ENCODE peak calls at places on chromosomes 1 and 21, in ten cellular contexts. Z is stimulated activated CD4-positive, alpha-beta T cell treated with anti-CD3 and anti-CD28 coated beads, Interleukin-4, amount 100 ng/mL, for 24 hours; A is cardiac muscle cell; B is WTC11; X is C1 segment of cervical spinal cord; M is activated CD8-positive, alpha-beta memory T cell treated with anti-CD3 and anti-CD28 coated beads, Interleukin-2, amount 50 U/mL, for 48 hours; G is EL; D is right lobe of liver; H is heart left ventricle; Y is effector memory CD4-positive, alpha-beta T cell. I is an unnamed sample.

GRCh38 chr1:199759268-199759724 is 268.2 kb upstream of the NR5A2 start:
- DNase-seq in Z (no peak), A (no peak), B (no peak), X (no peak), M (no peak), G (peak), D (no peak), H (no peak), Y (no peak), I (peak)

GRCh38 chr1:26701266-26701994 is 5.6 kb downstream of the ARID1A start:
- DNase-seq in Z (no peak), A (no peak), B (no peak), X (no peak), M (no peak), G (peak), D (no peak), H (no peak), Y (no peak), I (peak)

GRCh38 chr1:28028873-28029654 is 59.3 kb downstream of the EYA3 start:
- DNase-seq in Z (no peak), A (no peak), B (no peak), X (no peak), M (no peak), G (peak), D (no peak), H (no peak), Y (no peak), I (peak)

GRCh38 chr1:240190881-240191385 is 99.2 kb downstream of the FMN2 start:
- DNase-seq in Z (no peak), A (peak), B (no peak), X (peak), M (no peak), G (peak), D (no peak), H (no peak), Y (no peak), I (peak)

GRCh38 chr1:184709418-184709817 is 45.2 kb downstream of the EDEM3 start:
- DNase-seq in Z (no peak), A (no peak), B (no peak), X (no peak), M (no peak), G (no peak), D (no peak), H (no peak), Y (no peak), I (no peak)

GRCh38 chr1:206922524-206922923 is 783 bp upstream of the FCMR start:
- DNase-seq in Z (no peak), A (no peak), B (no peak), X (no peak), M (no peak), G (no peak), D (no peak), H (no peak), Y (no peak), I (no peak)

GRCh38 chr1:116243673-116244101 is 129.4 kb upstream of the ATP1A1 start:
- DNase-seq in Z (no peak), A (peak), B (no peak), X (no peak), M (no peak), G (no peak), D (no peak), H (no peak), Y (no peak), I (no peak)

GRCh38 chr1:21520899-21521716 is 11.9 kb downstream of the ALPL start:
- DNase-seq in Z (no peak), A (no peak), B (no peak), X (no peak), M (no peak), G (peak), D (no peak), H (no peak), Y (no peak), I (peak)

GRCh38 chr1:151916959-151917358 is 7.6 kb upstream of the THEM4 start:
- DNase-seq in Z (no peak), A (no peak), B (no peak), X (no peak), M (no peak), G (no peak), D (no peak), H (no peak), Y (no peak), I (no peak)

GRCh38 chr1:154420172-154420571 is 15.0 kb downstream of the IL6R start:
- DNase-seq in Z (peak), A (no peak), B (no peak), X (peak), M (no peak), G (peak), D (peak), H (peak), Y (peak), I (peak)

GRCh38 chr1:214666674-214667073 is 63.7 kb downstream of the CENPF start:
- DNase-seq in Z (no peak), A (no peak), B (no peak), X (no peak), M (no peak), G (no peak), D (no peak), H (no peak), Y (no peak), I (no peak)

GRCh38 chr1:24155011-24155782 is 12.3 kb upstream of the IL22RA1 start:
- DNase-seq in Z (no peak), A (no peak), B (peak), X (no peak), M (peak), G (no peak), D (peak), H (no peak), Y (no peak), I (no peak)

GRCh38 chr21:33362044-33362555 is 37.3 kb downstream of the IFNAR1 start:
- DNase-seq in Z (peak), A (peak), B (peak), X (peak), M (peak), G (no peak), D (no peak), H (no peak), Y (peak), I (no peak)

GRCh38 chr1:206687915-206688442 is 3.3 kb downstream of the MAPKAPK2 start:
- DNase-seq in Z (no peak), A (no peak), B (peak), X (no peak), M (no peak), G (peak), D (no peak), H (no peak), Y (no peak), I (peak)

GRCh38 chr1:60425528-60425927 is 352.0 kb upstream of the C1orf87 start:
- DNase-seq in Z (no peak), A (peak), B (no peak), X (no peak), M (no peak), G (no peak), D (no peak), H (no peak), Y (no peak), I (no peak)

GRCh38 chr1:44405804-44406743 is 1.0 kb downstream of the RNF220 start:
- DNase-seq in Z (no peak), A (peak), B (peak), X (no peak), M (peak), G (no peak), D (peak), H (peak), Y (no peak), I (no peak)

GRCh38 chr1:236301958-236302335 is 20.2 kb upstream of the ERO1B start:
- DNase-seq in Z (no peak), A (no peak), B (no peak), X (no peak), M (no peak), G (no peak), D (no peak), H (no peak), Y (no peak), I (no peak)

GRCh38 chr1:58249729-58250586 is 296.6 kb downstream of the OMA1 start:
- DNase-seq in Z (no peak), A (peak), B (peak), X (peak), M (peak), G (peak), D (no peak), H (peak), Y (no peak), I (peak)

GRCh38 chr1:152876827-152877226 is 1.3 kb upstream of the SMCP start:
- DNase-seq in Z (no peak), A (no peak), B (no peak), X (no peak), M (no peak), G (no peak), D (peak), H (no peak), Y (no peak), I (no peak)

GRCh38 chr1:182668633-182669032 is 15.8 kb downstream of the RGS8 start:
- DNase-seq in Z (no peak), A (no peak), B (no peak), X (no peak), M (no peak), G (no peak), D (no peak), H (no peak), Y (no peak), I (no peak)

GRCh38 chr1:210477328-210477924 is 148.7 kb downstream of the HHAT start:
- DNase-seq in Z (no peak), A (peak), B (no peak), X (peak), M (no peak), G (peak), D (no peak), H (no peak), Y (no peak), I (peak)

GRCh38 chr1:44154049-44154448 is 12.6 kb upstream of the KLF18 start:
- DNase-seq in Z (no peak), A (no peak), B (peak), X (no peak), M (no peak), G (peak), D (no peak), H (no peak), Y (no peak), I (no peak)

GRCh38 chr1:9384751-9385245 is 92.1 kb downstream of the SPSB1 start:
- DNase-seq in Z (no peak), A (no peak), B (no peak), X (no peak), M (no peak), G (no peak), D (no peak), H (peak), Y (no peak), I (no peak)

GRCh38 chr1:107057197-107058133 is 991 bp downstream of the PRMT6 start:
- DNase-seq in Z (peak), A (peak), B (peak), X (peak), M (peak), G (peak), D (peak), H (peak), Y (no peak), I (peak)

GRCh38 chr1:180131510-180131909 is 23.2 kb upstream of the QSOX1 start:
- DNase-seq in Z (no peak), A (no peak), B (no peak), X (no peak), M (no peak), G (peak), D (no peak), H (no peak), Y (no peak), I (peak)

GRCh38 chr1:151542710-151543129 is 2.6 kb downstream of the TUFT1 start:
- DNase-seq in Z (no peak), A (no peak), B (no peak), X (no peak), M (no peak), G (peak), D (no peak), H (no peak), Y (no peak), I (peak)

GRCh38 chr1:53697671-53698380 is 41.1 kb downstream of the GLIS1 start:
- DNase-seq in Z (no peak), A (no peak), B (no peak), X (no peak), M (no peak), G (peak), D (no peak), H (no peak), Y (no peak), I (peak)

GRCh38 chr1:157196245-157196543 is 58.0 kb upstream of the ETV3 start:
- DNase-seq in Z (no peak), A (no peak), B (no peak), X (no peak), M (no peak), G (no peak), D (no peak), H (no peak), Y (no peak), I (no peak)

GRCh38 chr1:47231314-47232186 is 475 bp downstream of the TAL1 start:
- DNase-seq in Z (peak), A (peak), B (no peak), X (no peak), M (peak), G (peak), D (no peak), H (peak), Y (no peak), I (peak)

GRCh38 chr1:47992720-47993119 is 4.5 kb downstream of the TRABD2B start:
- DNase-seq in Z (no peak), A (no peak), B (no peak), X (no peak), M (no peak), G (no peak), D (no peak), H (peak), Y (no peak), I (no peak)

GRCh38 chr1:227766653-227767277 is 31.5 kb downstream of the SNAP47 start:
- DNase-seq in Z (no peak), A (no peak), B (no peak), X (no peak), M (no peak), G (no peak), D (no peak), H (no peak), Y (no peak), I (no peak)

GRCh38 chr1:2224170-2224584 is 3.9 kb upstream of the SKI start:
- DNase-seq in Z (no peak), A (no peak), B (no peak), X (no peak), M (no peak), G (no peak), D (no peak), H (no peak), Y (no peak), I (no peak)

GRCh38 chr21:29163381-29164115 is 33.1 kb downstream of the MAP3K7CL start:
- DNase-seq in Z (no peak), A (no peak), B (no peak), X (no peak), M (no peak), G (peak), D (no peak), H (peak), Y (no peak), I (no peak)

GRCh38 chr1:16981269-16981849 is 939 bp upstream of the MFAP2 start:
- DNase-seq in Z (no peak), A (no peak), B (no peak), X (no peak), M (no peak), G (peak), D (no peak), H (no peak), Y (no peak), I (peak)

GRCh38 chr1:233972951-233973635 is 68.6 kb downstream of the SLC35F3 start:
- DNase-seq in Z (no peak), A (no peak), B (no peak), X (no peak), M (no peak), G (peak), D (no peak), H (no peak), Y (no peak), I (no peak)